ENCODE peak calls at places on chromosomes 6 and 20, in seven cellular contexts. H is A549; B is naive thymus-derived CD4-positive, alpha-beta T cell; F is psoas muscle; Z is transverse colon; A is GM23338; T is PC-3. N is an unnamed sample.

GRCh38 chr20:12808006-12808567 is 200.7 kb upstream of the SPTLC3 start:
- DNase-seq in H (no peak), B (no peak), F (no peak), Z (no peak), A (no peak), T (peak; percentile 34), N (no peak)

GRCh38 chr6:158316022-158316421 is 3.8 kb downstream of the TULP4 start:
- DNase-seq in H (no peak), B (no peak), F (no peak), Z (no peak), A (no peak), T (peak; percentile 61), N (peak; percentile 34)

GRCh38 chr6:137625808-137626207 is 131.6 kb upstream of the OLIG3 start:
- DNase-seq in H (no peak), B (no peak), F (no peak), Z (no peak), A (no peak), T (no peak), N (peak; percentile 4)

GRCh38 chr6:12483712-12484111 is 193.6 kb downstream of the EDN1 start:
- DNase-seq in H (peak; percentile 95), B (no peak), F (no peak), Z (no peak), A (no peak), T (peak; percentile 98), N (peak; percentile 62)

GRCh38 chr6:165804331-165805066 is 141.5 kb upstream of the PDE10A start:
- DNase-seq in H (no peak), B (no peak), F (no peak), Z (no peak), A (peak; percentile 52), T (no peak), N (no peak)

GRCh38 chr6:137793805-137794508 is 73.1 kb upstream of the TNFAIP3 start:
- DNase-seq in H (no peak), B (no peak), F (no peak), Z (no peak), A (no peak), T (no peak), N (no peak)

GRCh38 chr6:148986608-148987007 is 239.8 kb downstream of the UST start:
- DNase-seq in H (no peak), B (no peak), F (no peak), Z (no peak), A (no peak), T (no peak), N (no peak)

GRCh38 chr6:52305948-52306767 is 21.6 kb upstream of the MCM3 start:
- DNase-seq in H (no peak), B (no peak), F (no peak), Z (no peak), A (no peak), T (no peak), N (no peak)

GRCh38 chr6:155678361-155678760 is 222.7 kb upstream of the NOX3 start:
- DNase-seq in H (no peak), B (no peak), F (no peak), Z (no peak), A (peak; percentile 15), T (no peak), N (no peak)

GRCh38 chr6:89356644-89357043 is 4.1 kb upstream of the UBE2J1 start:
- DNase-seq in H (no peak), B (no peak), F (no peak), Z (no peak), A (no peak), T (no peak), N (no peak)

GRCh38 chr20:1499528-1500420 is 8.6 kb upstream of the SIRPB2 start:
- DNase-seq in H (no peak), B (no peak), F (no peak), Z (no peak), A (no peak), T (peak; percentile 48), N (peak; percentile 64)

GRCh38 chr20:63742381-63743024 is 2.9 kb downstream of the SLC2A4RG start:
- DNase-seq in H (no peak), B (no peak), F (no peak), Z (no peak), A (no peak), T (no peak), N (no peak)

GRCh38 chr6:129517288-129517687 is 192.7 kb downstream of the ARHGAP18 start:
- DNase-seq in H (no peak), B (no peak), F (no peak), Z (no peak), A (no peak), T (no peak), N (no peak)

GRCh38 chr6:34239240-34239825 is 2.7 kb downstream of the HMGA1 start:
- DNase-seq in H (no peak), B (no peak), F (no peak), Z (no peak), A (no peak), T (peak; percentile 33), N (no peak)

DNA sequence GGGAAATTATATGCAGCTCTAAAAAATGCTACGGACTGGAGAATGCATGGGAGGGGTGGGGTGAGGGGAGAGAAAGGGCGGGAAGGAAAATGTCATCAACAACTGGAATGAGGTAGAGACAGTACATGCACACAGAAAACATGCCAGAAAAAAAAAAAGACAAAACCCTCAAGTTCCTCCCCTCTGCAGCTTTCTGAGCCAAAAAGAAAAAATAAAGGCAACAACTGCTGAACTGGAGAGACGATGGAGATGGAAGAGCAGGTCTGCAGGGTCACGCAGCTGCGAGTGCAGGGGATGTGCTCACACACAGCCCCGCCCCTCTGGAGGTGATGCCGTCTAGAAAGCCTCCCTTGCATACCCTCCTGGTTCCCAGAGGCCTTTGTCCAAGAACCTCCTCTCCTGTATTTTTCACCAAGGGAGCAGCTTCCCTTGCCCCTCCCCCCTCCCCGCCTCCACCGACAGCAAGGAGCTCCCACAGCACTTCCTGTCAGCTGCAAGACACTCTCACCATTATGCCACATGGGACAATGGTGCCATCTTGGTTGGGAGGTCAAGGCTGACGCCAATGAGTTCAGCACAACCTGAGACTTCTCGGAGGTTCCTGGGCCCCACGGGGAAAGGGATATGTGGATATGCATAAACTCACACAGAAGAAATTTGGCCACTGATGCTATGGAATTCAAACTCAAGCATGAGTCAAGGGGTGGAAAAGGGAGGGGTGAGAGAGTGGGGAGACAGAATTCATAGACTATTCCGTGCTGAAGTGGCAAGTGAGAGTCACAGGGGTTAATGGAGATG is 133.1 kb downstream of the SCML4 start:
- DNase-seq in H (no peak), B (no peak), F (no peak), Z (no peak), A (peak; percentile 30), T (no peak), N (no peak)
- H3K27ac ChIP-seq in H (no peak overlapping the region), B (no peak overlapping the region), F (no peak overlapping the region), Z (no peak overlapping the region), A (no peak overlapping the region), T (no peak overlapping the region), N (no peak overlapping the region)

GRCh38 chr20:24577271-24577909 is 108.0 kb downstream of the SYNDIG1 start:
- DNase-seq in H (no peak), B (no peak), F (no peak), Z (no peak), A (no peak), T (peak; percentile 26), N (no peak)

GRCh38 chr20:24579475-24579874 is 110.0 kb downstream of the SYNDIG1 start:
- DNase-seq in H (no peak), B (no peak), F (no peak), Z (no peak), A (no peak), T (no peak), N (no peak)

GRCh38 chr20:24580006-24580405 is 110.6 kb downstream of the SYNDIG1 start:
- DNase-seq in H (no peak), B (no peak), F (no peak), Z (no peak), A (no peak), T (no peak), N (no peak)

GRCh38 chr20:24579016-24579415 is 109.6 kb downstream of the SYNDIG1 start:
- DNase-seq in H (no peak), B (no peak), F (no peak), Z (no peak), A (no peak), T (no peak), N (no peak)

DNA sequence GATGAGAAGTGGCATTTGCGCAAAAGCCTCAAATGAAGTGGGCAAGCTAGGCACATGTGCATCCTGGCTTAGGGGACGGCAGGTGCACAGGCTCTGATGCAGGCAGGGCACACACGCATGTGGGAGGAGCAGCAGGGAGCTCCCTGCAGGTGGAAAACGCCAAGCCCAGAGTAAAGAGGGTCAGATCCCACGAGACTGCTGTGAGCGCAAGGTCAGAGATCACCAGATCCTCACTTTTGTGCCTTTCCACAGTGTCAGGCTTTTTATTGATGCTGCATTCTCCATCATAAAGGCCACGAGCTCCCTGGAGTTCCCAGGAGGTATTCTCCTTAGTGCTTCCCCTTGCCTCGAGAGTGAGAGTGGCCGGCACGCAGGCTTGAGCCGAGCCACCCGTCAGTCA is 109.2 kb downstream of the SYNDIG1 start:
- DNase-seq in H (no peak), B (no peak), F (no peak), Z (no peak), A (no peak), T (no peak), N (no peak)
- H3K27ac ChIP-seq in H (no peak overlapping the region), B (no peak overlapping the region), F (no peak overlapping the region), Z (no peak overlapping the region), A (no peak overlapping the region), T (no peak overlapping the region), N (no peak overlapping the region)

GRCh38 chr6:125831660-125832059 is 40.9 kb downstream of the NCOA7 start:
- DNase-seq in H (no peak), B (no peak), F (no peak), Z (no peak), A (no peak), T (no peak), N (no peak)

GRCh38 chr6:125836466-125836865 is 45.7 kb downstream of the NCOA7 start:
- DNase-seq in H (no peak), B (no peak), F (no peak), Z (no peak), A (no peak), T (no peak), N (no peak)

GRCh38 chr6:125834347-125834746 is 43.6 kb downstream of the NCOA7 start:
- DNase-seq in H (no peak), B (no peak), F (no peak), Z (no peak), A (no peak), T (no peak), N (no peak)

GRCh38 chr6:125832396-125832795 is 41.6 kb downstream of the NCOA7 start:
- DNase-seq in H (no peak), B (no peak), F (no peak), Z (no peak), A (no peak), T (no peak), N (no peak)

DNA sequence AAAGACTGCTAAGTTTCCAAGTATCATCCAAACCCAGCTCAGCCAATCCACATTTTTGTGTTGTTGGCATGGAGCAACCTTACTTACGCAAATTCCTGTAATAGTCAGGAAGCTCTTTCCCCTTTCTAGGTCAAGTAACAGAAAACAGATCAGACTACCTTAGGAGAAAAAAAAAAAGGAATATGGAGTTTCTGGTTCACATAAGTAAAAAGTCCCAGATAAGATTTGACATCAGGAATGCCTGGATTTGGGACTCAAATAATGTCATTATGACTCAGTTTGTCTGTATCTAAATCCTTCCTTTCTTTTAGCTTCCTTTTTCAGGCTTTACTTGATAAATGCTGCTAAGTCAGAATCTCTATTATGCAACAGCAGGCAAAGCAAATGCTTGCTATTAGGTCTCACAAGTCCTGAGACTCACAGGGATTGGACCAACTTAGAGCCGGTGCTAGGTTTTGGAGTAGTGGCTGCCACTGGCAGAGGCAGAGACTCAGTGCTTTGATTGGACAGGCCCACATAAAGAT is 44.5 kb downstream of the NCOA7 start:
- DNase-seq in H (no peak), B (no peak), F (no peak), Z (no peak), A (no peak), T (no peak), N (no peak)
- H3K27ac ChIP-seq in H (no peak overlapping the region), B (no peak overlapping the region), F (peak overlapping the region; percentile 13), Z (peak overlapping the region; percentile 31), A (no peak overlapping the region), T (no peak overlapping the region), N (no peak overlapping the region)

GRCh38 chr6:56638760-56639159 is 3.9 kb downstream of the DST start:
- DNase-seq in H (no peak), B (no peak), F (no peak), Z (no peak), A (no peak), T (no peak), N (no peak)
- H3K27ac ChIP-seq in H (peak overlapping the region; percentile 35), B (no peak overlapping the region), F (no peak overlapping the region), Z (no peak overlapping the region), A (no peak overlapping the region), T (no peak overlapping the region), N (no peak overlapping the region)